ENCODE peak calls at places on chromosomes 13 and 19, in four cellular contexts. T is NCI-H1105 treated with DMSO at 0.1 percent for 48 hours, E is AG09319, O is NCI-H69. C is an unnamed sample.

GRCh38 chr19:47310819-47311218 is 1.2 kb downstream of the C5AR1 start:
- DNase-seq in T (peak), E (no peak), O (peak), C (peak)

GRCh38 chr19:48481846-48482639 is 12.9 kb downstream of the CYTH2 start:
- DNase-seq in T (no peak), E (no peak), O (peak), C (peak)

GRCh38 chr19:1491114-1491848 is at the start of gene REEP6:
- DNase-seq in T (no peak), E (no peak), O (no peak), C (no peak)

GRCh38 chr19:46860846-46861690 is at the start of gene ARHGAP35:
- DNase-seq in T (no peak), E (peak), O (peak), C (no peak)

GRCh38 chr19:15618321-15618720 is 3.3 kb downstream of the CYP4F8 start:
- DNase-seq in T (no peak), E (no peak), O (no peak), C (no peak)

GRCh38 chr19:46616631-46617322 is 8.1 kb downstream of the PTGIR start:
- DNase-seq in T (peak), E (no peak), O (peak), C (peak)

GRCh38 chr13:98977568-98978270 is at the start of gene DOCK9:
- DNase-seq in T (no peak), E (no peak), O (peak), C (no peak)

GRCh38 chr13:113448545-113448884 is 4.8 kb downstream of the ADPRHL1 start:
- DNase-seq in T (peak), E (no peak), O (peak), C (peak)

GRCh38 chr19:35144600-35145436 is 1.8 kb downstream of the FXYD7 start:
- DNase-seq in T (peak), E (no peak), O (peak), C (peak)

GRCh38 chr13:32911506-32911905 is 104.7 kb upstream of the KL start:
- DNase-seq in T (peak), E (no peak), O (peak), C (peak)

GRCh38 chr13:61880576-61881283 is 465.1 kb upstream of the PCDH20 start:
- DNase-seq in T (peak), E (no peak), O (peak), C (peak)

GRCh38 chr13:45040626-45041025 is 51.3 kb downstream of the GPALPP1 start:
- DNase-seq in T (no peak), E (no peak), O (no peak), C (no peak)

GRCh38 chr19:41930926-41931592 is 2.8 kb upstream of the ERFL start:
- DNase-seq in T (no peak), E (no peak), O (peak), C (no peak)

GRCh38 chr13:91627952-91628739 is 229.7 kb downstream of the GPC5 start:
- DNase-seq in T (no peak), E (no peak), O (no peak), C (no peak)

GRCh38 chr19:3554254-3555083 is 2.9 kb downstream of the MFSD12 start:
- DNase-seq in T (no peak), E (no peak), O (no peak), C (no peak)

GRCh38 chr13:77422724-77423123 is 95.8 kb upstream of the MYCBP2 start:
- DNase-seq in T (no peak), E (no peak), O (no peak), C (no peak)

GRCh38 chr13:110262082-110262436 is 44.9 kb downstream of the COL4A1 start:
- DNase-seq in T (no peak), E (no peak), O (no peak), C (no peak)

GRCh38 chr19:17542793-17543582 is 12.5 kb upstream of the COLGALT1 start:
- DNase-seq in T (no peak), E (no peak), O (no peak), C (no peak)

GRCh38 chr13:75052616-75053015 is 429.4 kb downstream of the TBC1D4 start:
- DNase-seq in T (no peak), E (no peak), O (no peak), C (no peak)

GRCh38 chr13:31043891-31044657 is 111.6 kb downstream of the TEX26 start:
- DNase-seq in T (peak), E (peak), O (peak), C (peak)

GRCh38 chr13:27709779-27710178 is 82.5 kb upstream of the GSX1 start:
- DNase-seq in T (no peak), E (no peak), O (no peak), C (peak)

GRCh38 chr13:114263590-114263989 is 17.8 kb upstream of the UPF3A start:
- DNase-seq in T (no peak), E (no peak), O (no peak), C (no peak)

GRCh38 chr19:21482863-21483276 is 22.5 kb upstream of the ZNF429 start:
- DNase-seq in T (peak), E (no peak), O (peak), C (peak)

GRCh38 chr19:8697671-8698432 is 743 bp downstream of the ACTL9 start:
- DNase-seq in T (no peak), E (no peak), O (no peak), C (peak)

GRCh38 chr13:84571264-84571663 is 689.0 kb upstream of the SLITRK1 start:
- DNase-seq in T (no peak), E (no peak), O (no peak), C (no peak)

GRCh38 chr13:46751811-46752635 is 44.9 kb downstream of the ESD start:
- DNase-seq in T (no peak), E (no peak), O (peak), C (no peak)

GRCh38 chr13:20847298-20847697 is 55.2 kb downstream of the XPO4 start:
- DNase-seq in T (no peak), E (no peak), O (peak), C (no peak)

GRCh38 chr13:35573639-35574038 is 97.2 kb upstream of the MAB21L1 start:
- DNase-seq in T (no peak), E (no peak), O (peak), C (no peak)

GRCh38 chr19:55678121-55678671 is 3.2 kb downstream of the EPN1 start:
- DNase-seq in T (no peak), E (no peak), O (no peak), C (no peak)